ENCODE peak calls at places on chromosomes 5 and 9, in seven cellular contexts. O is psoas muscle, L is hepatocyte, R is B cell, M is HCT116, C is AG09319, S is BJ. N is an unnamed sample.

GRCh38 chr5:18113724-18114123 is 479.5 kb downstream of the TAF11L14 start:
- DNase-seq in L (peak), S (no peak), M (no peak), O (no peak), R (no peak), C (no peak), N (no peak)

GRCh38 chr5:127296321-127296720 is 5.7 kb downstream of the MEGF10 start:
- DNase-seq in S (peak), R (no peak), L (no peak), C (no peak), M (no peak), O (no peak), N (no peak)

GRCh38 chr5:11878846-11879245 is 25.4 kb downstream of the CTNND2 start:
- DNase-seq in L (no peak), C (no peak), R (no peak), S (no peak), M (no peak), O (no peak), N (no peak)

GRCh38 chr5:153491408-153491807 is 938 bp downstream of the GRIA1 start:
- DNase-seq in L (no peak), S (no peak), C (no peak), O (no peak), M (no peak), R (no peak), N (no peak)

GRCh38 chr9:10238087-10238486 is 374.7 kb downstream of the PTPRD start:
- DNase-seq in S (no peak), C (no peak), M (no peak), O (no peak), R (no peak), L (no peak), N (no peak)

GRCh38 chr9:75382126-75382525 is 293.8 kb downstream of the OSTF1 start:
- DNase-seq in M (no peak), L (no peak), C (no peak), R (no peak), S (no peak), O (no peak), N (no peak)

GRCh38 chr5:40160435-40160834 is 519.3 kb upstream of the PTGER4 start:
- DNase-seq in C (no peak), O (no peak), S (no peak), R (no peak), L (no peak), M (no peak), N (no peak)

GRCh38 chr5:113761594-113761993 is 248.1 kb downstream of the YTHDC2 start:
- DNase-seq in C (no peak), M (no peak), O (no peak), R (no peak), L (no peak), S (no peak), N (no peak)

GRCh38 chr9:110744753-110745522 is 76.3 kb downstream of the MUSK start:
- DNase-seq in C (peak), R (no peak), L (peak), S (peak), M (peak), O (peak), N (no peak)

GRCh38 chr5:33679791-33680190 is 212.0 kb downstream of the ADAMTS12 start:
- DNase-seq in M (no peak), O (no peak), R (no peak), L (no peak), C (no peak), S (peak), N (no peak)

GRCh38 chr5:14215901-14216300 is 72.8 kb downstream of the TRIO start:
- DNase-seq in C (no peak), O (no peak), R (no peak), M (no peak), S (no peak), L (no peak), N (no peak)

DNA sequence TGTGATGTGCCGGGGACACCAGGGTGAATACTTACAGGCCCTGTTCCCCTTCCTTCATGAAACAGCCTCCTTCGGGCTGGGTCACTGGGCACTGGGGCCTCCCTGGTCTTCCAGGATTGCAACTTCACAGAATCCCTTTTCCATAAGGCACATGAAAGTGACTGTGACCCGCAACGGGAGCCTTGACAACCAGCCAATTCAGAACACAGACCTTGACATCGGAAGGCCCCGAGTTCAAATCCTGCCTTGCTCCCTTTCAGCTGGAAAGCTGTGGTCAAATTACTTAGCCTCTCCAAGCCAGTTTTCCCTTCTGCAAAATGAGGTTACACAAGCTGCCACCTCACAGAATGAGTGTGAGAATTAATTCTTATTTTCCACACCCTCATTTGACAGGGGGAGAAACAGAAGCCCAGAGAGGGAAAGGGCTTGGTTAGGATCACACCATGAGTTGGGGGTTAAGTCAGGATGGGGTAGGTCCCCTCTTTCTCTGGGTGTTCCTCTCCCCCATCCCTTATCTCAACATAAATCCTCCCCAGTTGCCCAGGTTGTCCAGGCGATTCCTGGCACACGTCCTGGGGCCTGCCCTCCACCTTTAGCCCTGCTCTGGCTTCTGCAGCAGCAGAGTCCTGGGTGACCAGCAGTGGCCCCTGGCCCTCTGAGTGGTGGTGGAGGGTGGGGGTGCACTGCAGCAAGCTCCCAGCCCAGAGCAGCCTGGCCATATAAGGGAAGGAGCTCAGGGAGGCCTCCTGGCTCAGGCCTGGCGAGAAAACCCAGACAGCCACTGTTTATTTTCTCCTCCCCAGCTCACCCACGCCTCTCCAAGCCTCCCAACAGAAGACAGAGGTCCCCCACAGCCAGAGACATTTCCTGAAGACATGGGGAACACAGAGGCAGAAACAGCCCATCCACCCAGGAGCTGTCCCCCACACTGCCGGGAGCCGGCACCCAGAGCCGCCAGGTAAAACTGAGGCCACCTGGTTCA is 44.5 kb upstream of the IL17B start:
- DNase-seq in L (peak), O (no peak), C (no peak), M (no peak), R (no peak), S (no peak), N (no peak)
- TF ChIP-seq CTCF in L (no peak), O (no peak), C (no peak), M (no peak), R (no peak), S (no peak), N (no peak)

DNA sequence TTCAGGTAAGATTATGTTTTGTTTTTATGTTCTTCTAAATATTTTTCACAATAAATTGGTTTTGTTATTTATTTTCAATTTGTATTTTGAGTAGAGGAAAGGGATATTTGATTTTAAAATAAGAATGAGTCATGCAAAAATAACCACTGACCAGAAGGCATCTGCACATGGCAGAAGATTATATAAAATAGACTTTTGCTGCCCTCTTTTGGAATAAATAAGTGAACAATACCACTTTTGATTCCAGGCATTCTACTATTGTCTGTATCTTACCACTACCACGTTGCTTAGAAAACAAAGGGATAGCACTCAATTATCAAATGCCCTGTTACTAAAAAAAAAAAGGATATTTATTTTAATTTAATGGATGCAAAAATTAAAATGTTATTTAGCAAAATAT is 227.3 kb upstream of the ITGA1 start:
- DNase-seq in L (peak), S (no peak), R (no peak), C (no peak), M (peak), O (no peak), N (no peak)
- TF ChIP-seq CTCF in L (peak), S (no peak), R (no peak), C (no peak), M (no peak), O (no peak), N (no peak)

GRCh38 chr5:134070979-134071849 is 43.3 kb upstream of the TCF7 start:
- DNase-seq in C (no peak), O (no peak), S (no peak), L (peak), R (peak), M (no peak), N (no peak)
- TF ChIP-seq CTCF in C (no peak), O (no peak), S (no peak), L (peak), R (no peak), M (no peak), N (peak)

GRCh38 chr5:172283020-172283861 is at the start of gene UBTD2:
- DNase-seq in S (no peak), M (no peak), R (peak), C (no peak), O (peak), L (peak), N (peak)
- TF ChIP-seq CTCF in S (peak), M (no peak), R (peak), C (peak), O (peak), L (peak), N (peak)

DNA sequence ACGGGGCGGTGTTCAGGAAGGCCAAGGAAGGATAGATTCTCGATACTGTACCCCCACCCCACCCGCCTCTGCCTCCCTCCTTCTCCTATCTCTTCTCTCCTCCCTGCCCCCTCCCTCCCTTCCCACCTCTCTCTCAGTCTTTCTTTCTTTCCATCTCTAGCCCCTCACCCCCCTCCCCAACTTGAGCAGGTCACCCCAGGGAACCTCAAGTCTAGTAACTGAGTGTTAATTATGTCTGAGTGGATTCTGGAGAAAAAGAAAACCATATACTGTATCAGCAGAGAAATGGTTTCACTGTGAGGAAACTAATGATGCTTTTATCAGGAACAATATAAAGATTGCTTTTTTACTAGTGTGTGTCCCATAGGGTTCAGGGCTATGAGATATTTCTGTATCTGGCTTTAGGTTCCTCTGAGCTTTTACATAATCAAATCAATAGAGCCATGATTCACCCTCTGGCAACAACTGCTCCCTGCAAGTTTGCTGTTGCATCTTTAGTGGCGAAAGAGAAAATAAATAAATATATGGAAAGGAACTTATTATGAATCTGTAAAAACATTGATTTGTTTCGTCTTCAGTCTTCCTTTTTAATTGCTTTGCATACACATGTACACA is 639.7 kb downstream of the CCDC171 start:
- DNase-seq in C (no peak), M (no peak), L (no peak), S (no peak), O (no peak), R (no peak), N (no peak)
- TF ChIP-seq CTCF in C (no peak), M (no peak), L (no peak), S (no peak), O (no peak), R (no peak), N (no peak)

DNA sequence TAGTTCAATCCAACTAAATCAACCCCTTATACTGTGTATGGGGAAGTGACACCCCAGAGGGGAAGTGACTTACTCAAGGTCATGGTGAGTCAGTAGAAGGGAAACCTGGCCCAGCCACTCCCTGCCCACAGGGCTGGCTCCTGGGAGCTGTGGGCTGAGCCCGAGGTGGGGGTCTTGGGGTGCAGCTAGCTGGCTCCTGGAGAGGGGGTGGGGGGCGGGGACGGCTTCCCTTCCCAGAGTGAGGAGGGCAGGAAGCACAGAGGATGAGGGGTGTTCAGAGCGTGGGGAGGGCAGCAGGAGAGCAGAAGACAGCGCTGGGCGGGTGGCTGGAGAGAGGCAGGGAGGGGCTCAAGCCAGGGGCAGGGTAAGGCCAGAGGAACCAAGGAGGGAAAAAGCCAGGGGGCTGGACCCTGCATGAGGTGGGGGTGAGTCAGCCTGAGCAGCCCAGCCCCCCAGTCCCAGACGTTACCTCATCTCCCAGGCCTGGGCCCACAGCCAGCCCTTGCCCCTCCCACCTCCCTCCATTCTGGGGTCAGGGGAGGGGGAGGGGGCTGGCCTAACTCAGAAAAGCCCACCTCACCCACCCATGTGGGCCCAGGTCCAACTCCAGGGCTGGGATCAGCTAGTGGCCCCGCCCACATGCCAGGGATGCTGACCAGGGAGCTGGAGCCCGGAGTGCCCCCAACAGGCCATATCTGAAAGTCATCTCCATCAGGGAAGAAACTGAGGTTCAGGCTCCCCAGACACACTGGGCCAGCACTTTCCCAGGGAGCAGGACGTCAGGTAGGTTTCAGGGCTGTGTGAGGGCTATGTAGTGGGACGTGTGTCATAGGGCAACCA is 2.8 kb downstream of the PDLIM7 start:
- DNase-seq in M (peak), R (peak), C (no peak), L (peak), S (peak), O (peak), N (no peak)
- TF ChIP-seq CTCF in M (no peak), R (no peak), C (peak), L (peak), S (peak), O (no peak), N (no peak)

N was measured in CD8-positive, alpha-beta T cell.